ENCODE peak calls at places on chromosomes 13 and 19, in seven cellular contexts. One of them, this sample, is unnamed. For H3K4me1, the result is how much of the 10 kb centered on the place peaks cover.

GRCh38 chr19:45113628-45114027 is 20.6 kb downstream of the PPP1R37 start:
- DNase-seq in neuronal stem cell: no peak
- DNase-seq in mesendoderm: no peak
- DNase-seq in IMR-90: no peak
- DNase-seq in H1: no peak
- DNase-seq in mesenchymal stem cell: no peak
- DNase-seq in H9: no peak
- DNase-seq in this sample: no peak

GRCh38 chr13:78606471-78607408 is 3.4 kb upstream of the POU4F1 start:
- DNase-seq in mesendoderm: peak
- DNase-seq in IMR-90: no peak
- DNase-seq in H1: peak
- DNase-seq in neuronal stem cell: peak
- DNase-seq in mesenchymal stem cell: no peak
- DNase-seq in H9: peak
- DNase-seq in this sample: no peak

GRCh38 chr13:23865065-23865464 is 24.1 kb downstream of the MIPEP start:
- DNase-seq in IMR-90: peak
- DNase-seq in H9: no peak
- DNase-seq in neuronal stem cell: no peak
- DNase-seq in mesendoderm: no peak
- DNase-seq in H1: no peak
- DNase-seq in mesenchymal stem cell: no peak
- DNase-seq in this sample: no peak

GRCh38 chr13:109922518-109922917 is 136.1 kb upstream of the IRS2 start:
- DNase-seq in mesendoderm: no peak
- DNase-seq in H1: no peak
- DNase-seq in IMR-90: peak
- DNase-seq in mesenchymal stem cell: no peak
- DNase-seq in H9: no peak
- DNase-seq in neuronal stem cell: no peak
- DNase-seq in this sample: peak

GRCh38 chr13:112885782-112886268 is 83.2 kb upstream of the MCF2L start:
- DNase-seq in H9: peak
- DNase-seq in neuronal stem cell: peak
- DNase-seq in IMR-90: peak
- DNase-seq in mesenchymal stem cell: peak
- DNase-seq in mesendoderm: peak
- DNase-seq in H1: peak
- DNase-seq in this sample: peak

GRCh38 chr13:99075268-99076191 is 97.7 kb upstream of the DOCK9 start:
- DNase-seq in IMR-90: no peak
- DNase-seq in mesendoderm: peak
- DNase-seq in H1: no peak
- DNase-seq in H9: no peak
- DNase-seq in neuronal stem cell: no peak
- DNase-seq in mesenchymal stem cell: no peak
- DNase-seq in this sample: no peak

GRCh38 chr13:33230178-33230881 is 55.2 kb downstream of the STARD13 start:
- DNase-seq in H9: no peak
- DNase-seq in mesendoderm: no peak
- DNase-seq in IMR-90: peak
- DNase-seq in H1: no peak
- DNase-seq in mesenchymal stem cell: peak
- DNase-seq in neuronal stem cell: no peak
- DNase-seq in this sample: no peak

GRCh38 chr13:22915442-22916082 is 265.2 kb upstream of the SGCG start:
- DNase-seq in IMR-90: peak
- DNase-seq in neuronal stem cell: peak
- DNase-seq in mesenchymal stem cell: peak
- DNase-seq in H9: peak
- DNase-seq in mesendoderm: peak
- DNase-seq in H1: peak
- DNase-seq in this sample: peak

GRCh38 chr19:40601061-40601973 is at the start of gene LTBP4:
- DNase-seq in mesendoderm: no peak
- DNase-seq in H1: no peak
- DNase-seq in mesenchymal stem cell: peak
- DNase-seq in H9: peak
- DNase-seq in IMR-90: no peak
- DNase-seq in neuronal stem cell: no peak
- DNase-seq in this sample: peak

GRCh38 chr19:32876919-32877285 is 7.3 kb upstream of the SLC7A9 start:
- DNase-seq in neuronal stem cell: no peak
- DNase-seq in mesendoderm: peak
- DNase-seq in H9: no peak
- DNase-seq in H1: peak
- DNase-seq in mesenchymal stem cell: peak
- DNase-seq in IMR-90: peak
- DNase-seq in this sample: peak

GRCh38 chr19:51394045-51394836 is 3.9 kb upstream of the C19orf84 start:
- DNase-seq in H1: peak
- DNase-seq in H9: peak
- DNase-seq in mesenchymal stem cell: peak
- DNase-seq in mesendoderm: peak
- DNase-seq in neuronal stem cell: peak
- DNase-seq in IMR-90: peak
- DNase-seq in this sample: peak

GRCh38 chr13:99733346-99733745 is 232.1 kb downstream of the TM9SF2 start:
- DNase-seq in mesenchymal stem cell: no peak
- DNase-seq in H1: no peak
- DNase-seq in H9: no peak
- DNase-seq in neuronal stem cell: no peak
- DNase-seq in IMR-90: no peak
- DNase-seq in mesendoderm: no peak
- DNase-seq in this sample: no peak

GRCh38 chr13:57739791-57740190 is 108.2 kb downstream of the PCDH17 start:
- DNase-seq in IMR-90: no peak
- DNase-seq in mesenchymal stem cell: peak
- DNase-seq in H1: no peak
- DNase-seq in H9: no peak
- DNase-seq in mesendoderm: no peak
- DNase-seq in neuronal stem cell: no peak
- DNase-seq in this sample: no peak

GRCh38 chr19:2494447-2495129 is 18.7 kb downstream of the GADD45B start:
- DNase-seq in IMR-90: peak
- DNase-seq in mesenchymal stem cell: peak
- DNase-seq in neuronal stem cell: no peak
- DNase-seq in mesendoderm: peak
- DNase-seq in H9: no peak
- DNase-seq in H1: no peak
- DNase-seq in this sample: peak

GRCh38 chr13:25494708-25495411 is 123.1 kb downstream of the ATP8A2 start:
- DNase-seq in mesendoderm: no peak
- DNase-seq in neuronal stem cell: no peak
- DNase-seq in IMR-90: no peak
- DNase-seq in H9: no peak
- DNase-seq in H1: no peak
- DNase-seq in mesenchymal stem cell: no peak
- DNase-seq in this sample: no peak

GRCh38 chr19:1206733-1207301 is 1.2 kb downstream of the STK11 start:
- DNase-seq in mesendoderm: no peak
- DNase-seq in neuronal stem cell: no peak
- DNase-seq in IMR-90: no peak
- DNase-seq in H9: peak
- DNase-seq in H1: no peak
- DNase-seq in mesenchymal stem cell: no peak
- DNase-seq in this sample: no peak

GRCh38 chr13:97401421-97401820 is 32.5 kb upstream of the RAP2A start:
- DNase-seq in neuronal stem cell: no peak
- DNase-seq in H9: no peak
- DNase-seq in H1: no peak
- DNase-seq in mesenchymal stem cell: no peak
- DNase-seq in IMR-90: no peak
- DNase-seq in mesendoderm: no peak
- DNase-seq in this sample: peak

GRCh38 chr19:23439623-23440022 is 44.4 kb upstream of the ZNF91 start:
- DNase-seq in neuronal stem cell: no peak
- DNase-seq in H9: peak
- DNase-seq in IMR-90: no peak
- DNase-seq in mesenchymal stem cell: no peak
- DNase-seq in H1: peak
- DNase-seq in mesendoderm: peak
- DNase-seq in this sample: no peak
- H3K23ac ChIP-seq in neuronal stem cell: no peak
- H3K23ac ChIP-seq in H9: no peak
- H3K23ac ChIP-seq in IMR-90: no peak
- H3K23ac ChIP-seq in mesenchymal stem cell: no peak
- H3K23ac ChIP-seq in H1: no peak
- H3K23ac ChIP-seq in mesendoderm: no peak
- H3K23ac ChIP-seq in this sample: no peak

DNA sequence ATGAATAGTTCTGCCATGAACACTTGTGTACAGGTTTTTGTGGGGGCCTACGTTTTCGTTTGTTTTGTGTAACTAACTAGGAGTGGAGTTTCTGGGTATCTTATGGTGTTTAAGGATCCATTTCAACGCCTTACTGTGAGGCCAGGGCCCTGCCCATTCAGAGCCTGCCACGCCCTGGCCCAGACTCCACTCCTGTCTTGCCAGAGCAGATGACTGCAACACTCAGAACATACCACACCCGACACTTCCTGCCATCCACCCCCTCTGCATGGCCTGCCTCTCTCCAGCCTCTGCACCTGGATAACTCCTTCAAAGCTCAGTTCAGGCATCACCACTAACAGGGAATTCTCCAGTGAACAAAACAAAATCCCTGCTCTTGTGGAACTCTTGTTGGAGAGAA is 43.2 kb downstream of the RGCC start:
- DNase-seq in neuronal stem cell: no peak
- DNase-seq in IMR-90: no peak
- DNase-seq in mesenchymal stem cell: no peak
- DNase-seq in mesendoderm: no peak
- DNase-seq in H1: no peak
- DNase-seq in H9: no peak
- DNase-seq in this sample: no peak
- H3K4me1 ChIP-seq in neuronal stem cell: under half
- H3K4me1 ChIP-seq in IMR-90: under half
- H3K4me1 ChIP-seq in mesenchymal stem cell: under half
- H3K4me1 ChIP-seq in mesendoderm: under half
- H3K4me1 ChIP-seq in H1: under half
- H3K4me1 ChIP-seq in H9: under half
- H3K4me1 ChIP-seq in this sample: under half

DNA sequence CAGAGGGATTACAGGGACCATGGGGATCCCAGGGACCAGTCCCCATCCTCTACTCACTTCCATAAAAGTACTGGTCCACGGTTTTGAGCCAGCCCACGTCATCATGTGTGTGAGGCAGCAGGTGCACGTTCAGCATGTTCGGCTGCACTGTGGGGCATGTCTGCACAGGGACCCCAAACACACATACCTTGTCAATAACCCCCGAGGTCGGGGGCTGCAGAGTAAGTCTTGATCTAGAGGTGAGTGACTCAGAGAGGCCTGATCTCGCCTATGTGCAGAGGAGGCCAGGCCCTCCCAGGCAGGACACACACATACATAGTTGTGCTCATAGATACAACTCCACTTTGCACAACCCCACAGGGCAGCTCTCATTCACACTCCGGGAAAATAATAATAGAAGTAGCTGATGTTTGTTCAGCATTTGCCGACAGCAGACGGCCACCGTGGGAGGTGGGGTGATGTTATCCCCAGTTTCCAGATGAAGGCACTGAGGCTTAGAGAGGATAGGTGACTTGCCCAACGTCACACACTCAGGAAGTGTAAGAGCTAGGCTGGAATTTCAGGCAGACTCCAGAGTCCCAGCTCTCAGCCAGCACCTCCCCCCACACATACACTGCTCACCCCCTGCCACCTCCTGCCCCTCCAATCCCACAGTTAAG is 767 bp downstream of the MAN2B1 start:
- DNase-seq in H9: no peak
- DNase-seq in mesenchymal stem cell: no peak
- DNase-seq in IMR-90: peak
- DNase-seq in neuronal stem cell: no peak
- DNase-seq in H1: no peak
- DNase-seq in mesendoderm: peak
- DNase-seq in this sample: peak
- H3K23ac ChIP-seq in H9: no peak
- H3K23ac ChIP-seq in mesenchymal stem cell: no peak
- H3K23ac ChIP-seq in IMR-90: peak
- H3K23ac ChIP-seq in neuronal stem cell: no peak
- H3K23ac ChIP-seq in H1: no peak
- H3K23ac ChIP-seq in mesendoderm: peak
- H3K23ac ChIP-seq in this sample: no peak

GRCh38 chr19:42567567-42567966 is 27.2 kb downstream of the CEACAM8 start:
- DNase-seq in mesenchymal stem cell: no peak
- DNase-seq in IMR-90: no peak
- DNase-seq in H1: no peak
- DNase-seq in H9: no peak
- DNase-seq in neuronal stem cell: no peak
- DNase-seq in mesendoderm: no peak
- DNase-seq in this sample: no peak
- H3K4me1 ChIP-seq in mesenchymal stem cell: under half
- H3K4me1 ChIP-seq in IMR-90: under half
- H3K4me1 ChIP-seq in H1: under half
- H3K4me1 ChIP-seq in H9: under half
- H3K4me1 ChIP-seq in neuronal stem cell: under half
- H3K4me1 ChIP-seq in mesendoderm: under half
- H3K4me1 ChIP-seq in this sample: under half

This sample was measured in trophoblast cell.